ENCODE peak calls at places on chromosomes 11 and 22, in ten cellular contexts. K, V, P, F, L, G, R, C, Q and J are unnamed samples.

GRCh38 chr11:63614136-63614664 is at the start of gene PLAAT3:
- DNase-seq in F (peak), L (peak), G (peak), C (no peak), V (no peak), Q (peak), K (peak), R (peak), P (no peak), J (peak)

GRCh38 chr11:64524534-64525042 is 66.4 kb upstream of the SLC22A12 start:
- DNase-seq in V (no peak), C (no peak), L (no peak), Q (no peak), P (no peak), R (no peak), G (no peak), F (no peak), K (no peak), J (no peak)

GRCh38 chr11:73951797-73952196 is 971 bp downstream of the DNAJB13 start:
- DNase-seq in K (no peak), F (no peak), L (no peak), V (no peak), P (no peak), G (no peak), R (peak), C (no peak), Q (no peak), J (no peak)

GRCh38 chr11:114063149-114063828 is 3.8 kb downstream of the ZBTB16 start:
- DNase-seq in Q (no peak), R (no peak), L (no peak), P (no peak), F (no peak), G (no peak), V (no peak), K (no peak), C (no peak), J (no peak)

GRCh38 chr11:68118753-68119448 is 2.3 kb downstream of the CHKA start:
- DNase-seq in F (no peak), R (peak), L (peak), P (no peak), K (no peak), V (no peak), Q (peak), C (no peak), G (no peak), J (peak)

GRCh38 chr11:127620660-127621059 is 620.1 kb upstream of the KIRREL3 start:
- DNase-seq in F (no peak), Q (no peak), L (no peak), C (no peak), P (no peak), G (no peak), V (no peak), K (no peak), R (no peak), J (no peak)

GRCh38 chr22:29343313-29343805 is 27.9 kb upstream of the RASL10A start:
- DNase-seq in L (peak), R (peak), Q (peak), F (peak), G (no peak), K (no peak), C (no peak), P (no peak), V (peak), J (peak)

GRCh38 chr22:50700387-50701075 is 27.9 kb downstream of the SHANK3 start:
- DNase-seq in P (no peak), R (no peak), K (no peak), F (no peak), L (no peak), G (no peak), Q (no peak), C (no peak), V (peak), J (no peak)

GRCh38 chr11:74701351-74701750 is 29.9 kb downstream of the CHRDL2 start:
- DNase-seq in C (no peak), V (no peak), P (no peak), Q (peak), F (no peak), G (peak), K (peak), R (peak), L (no peak), J (peak)

GRCh38 chr11:4071325-4071724 is 23.3 kb upstream of the RRM1 start:
- DNase-seq in P (no peak), F (no peak), G (no peak), L (no peak), V (no peak), K (no peak), C (no peak), Q (no peak), R (no peak), J (no peak)

GRCh38 chr11:47104337-47104950 is 72.2 kb downstream of the ARFGAP2 start:
- DNase-seq in Q (peak), L (no peak), V (no peak), C (no peak), F (no peak), R (no peak), P (no peak), G (no peak), K (peak), J (peak)

GRCh38 chr11:61362542-61362875 is 335 bp downstream of the TMEM138 start:
- DNase-seq in C (no peak), L (peak), K (peak), V (peak), P (no peak), Q (no peak), G (no peak), R (peak), F (peak), J (peak)

GRCh38 chr11:5007561-5007960 is 12.9 kb downstream of the OR51L1 start:
- DNase-seq in C (no peak), F (peak), G (no peak), L (no peak), P (no peak), Q (no peak), K (peak), V (peak), R (no peak), J (no peak)

GRCh38 chr11:124662111-124662510 is 11.4 kb downstream of the SIAE start:
- DNase-seq in K (no peak), P (no peak), V (no peak), F (no peak), L (no peak), Q (no peak), R (no peak), G (no peak), C (no peak), J (no peak)

GRCh38 chr11:13294771-13295579 is 17.4 kb downstream of the BMAL1 start:
- DNase-seq in R (no peak), L (no peak), K (no peak), C (no peak), P (no peak), V (no peak), F (no peak), Q (no peak), G (no peak), J (no peak)

GRCh38 chr22:17779286-17780115 is 5.2 kb upstream of the BID start:
- DNase-seq in G (no peak), Q (no peak), L (no peak), P (no peak), K (no peak), C (no peak), V (no peak), R (no peak), F (no peak), J (no peak)

GRCh38 chr11:70547821-70548670 is 149.7 kb downstream of the CTTN start:
- DNase-seq in V (no peak), R (no peak), C (no peak), K (no peak), F (no peak), G (no peak), Q (no peak), L (no peak), P (no peak), J (no peak)

GRCh38 chr11:107565219-107565937 is at the start of gene ALKBH8:
- DNase-seq in G (no peak), K (peak), V (peak), L (peak), P (peak), Q (peak), R (peak), F (peak), C (no peak), J (peak)

GRCh38 chr22:42769574-42770447 is 49.1 kb upstream of the A4GALT start:
- DNase-seq in F (peak), V (peak), P (no peak), G (no peak), R (no peak), C (no peak), K (no peak), Q (peak), L (no peak), J (peak)

GRCh38 chr11:128653828-128654231 is 40.0 kb upstream of the FLI1 start:
- DNase-seq in G (no peak), R (peak), P (no peak), K (peak), C (no peak), F (peak), V (peak), Q (peak), L (no peak), J (peak)

GRCh38 chr11:70048279-70049024 is 29.7 kb upstream of the ANO1 start:
- DNase-seq in P (no peak), V (no peak), G (peak), F (peak), R (peak), L (peak), K (peak), C (no peak), Q (peak), J (no peak)

GRCh38 chr11:40370821-40371616 is 1088.4 kb downstream of the LRRC4C start:
- DNase-seq in C (no peak), Q (no peak), R (no peak), G (no peak), L (no peak), V (no peak), P (no peak), K (no peak), F (no peak), J (no peak)

GRCh38 chr11:94933225-94934130 is 39.9 kb downstream of the CWC15 start:
- DNase-seq in R (peak), F (peak), C (no peak), Q (no peak), K (no peak), G (no peak), V (peak), L (no peak), P (no peak), J (peak)

GRCh38 chr11:56950510-56950909 is 38.2 kb upstream of the OR5AK2 start:
- DNase-seq in P (no peak), F (peak), Q (peak), K (peak), C (no peak), R (peak), L (no peak), G (no peak), V (no peak), J (no peak)
- TF ChIP-seq CTCF in P (no peak), F (peak), Q (peak), K (no peak), C (peak), R (peak), L (no peak), G (no peak), V (no peak), J (no peak)

GRCh38 chr22:47091241-47091691 is 328.8 kb downstream of the TBC1D22A start:
- DNase-seq in F (peak), R (no peak), G (no peak), P (no peak), K (peak), V (no peak), Q (peak), L (no peak), C (no peak), J (no peak)
- H3K4me3 ChIP-seq in F (peak), R (no peak), G (no peak), P (peak), K (peak), V (peak), Q (peak), L (peak), C (peak), J (peak)

DNA sequence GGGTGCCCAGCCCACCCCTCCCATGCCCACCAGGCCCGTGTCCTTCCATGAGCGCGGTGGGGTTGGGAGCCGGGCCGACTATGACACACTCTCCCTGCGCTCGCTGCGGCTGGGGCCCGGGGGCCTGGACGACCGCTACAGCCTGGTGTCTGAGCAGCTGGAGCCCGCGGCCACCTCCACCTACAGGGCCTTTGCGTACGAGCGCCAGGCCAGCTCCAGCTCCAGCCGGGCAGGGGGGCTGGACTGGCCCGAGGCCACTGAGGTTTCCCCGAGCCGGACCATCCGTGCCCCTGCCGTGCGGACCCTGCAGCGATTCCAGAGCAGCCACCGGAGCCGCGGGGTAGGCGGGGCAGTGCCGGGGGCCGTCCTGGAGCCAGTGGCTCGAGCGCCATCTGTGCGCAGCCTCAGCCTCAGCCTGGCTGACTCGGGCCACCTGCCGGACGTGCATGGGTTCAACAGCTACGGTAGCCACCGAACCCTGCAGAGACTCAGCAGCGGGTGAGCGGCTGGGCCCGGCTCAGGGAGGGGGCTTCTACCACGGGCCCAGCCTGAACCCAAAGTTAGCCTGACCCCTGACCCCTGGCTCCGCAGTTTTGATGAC is 3.0 kb downstream of the PKP3 start:
- DNase-seq in Q (no peak), F (no peak), P (no peak), L (no peak), K (no peak), V (peak), G (no peak), R (no peak), C (no peak), J (peak)
- TF ChIP-seq CTCF in Q (no peak), F (no peak), P (peak), L (peak), K (no peak), V (peak), G (no peak), R (no peak), C (no peak), J (peak)

GRCh38 chr11:12287374-12288211 is 89.8 kb upstream of the PARVA start:
- DNase-seq in Q (peak), R (peak), L (peak), G (peak), V (peak), F (peak), K (peak), C (peak), P (no peak), J (peak)

GRCh38 chr11:12288212-12288933 is 89.0 kb upstream of the PARVA start:
- DNase-seq in P (no peak), K (peak), V (peak), G (peak), R (peak), L (peak), F (peak), Q (peak), C (no peak), J (peak)

GRCh38 chr11:12286606-12287005 is 90.8 kb upstream of the PARVA start:
- DNase-seq in R (no peak), P (no peak), K (no peak), L (no peak), F (no peak), G (no peak), V (no peak), Q (no peak), C (no peak), J (no peak)

GRCh38 chr11:12285811-12286222 is 91.6 kb upstream of the PARVA start:
- DNase-seq in F (no peak), Q (no peak), G (no peak), V (no peak), P (no peak), L (no peak), K (no peak), C (no peak), R (no peak), J (no peak)

GRCh38 chr11:12287009-12287373 is 90.4 kb upstream of the PARVA start:
- DNase-seq in C (no peak), F (peak), V (peak), P (no peak), G (peak), L (no peak), R (peak), K (no peak), Q (no peak), J (peak)
- H3K4me3 ChIP-seq in C (no peak), F (no peak), V (peak), P (no peak), G (peak), L (no peak), R (peak), K (no peak), Q (no peak), J (peak)

GRCh38 chr11:62591448-62592215 is at the start of gene TUT1:
- DNase-seq in R (peak), F (peak), G (peak), V (peak), K (peak), Q (peak), C (peak), P (peak), L (peak), J (peak)
- TF ChIP-seq CTCF in R (no peak), F (no peak), G (no peak), V (no peak), K (no peak), Q (peak), C (no peak), P (peak), L (no peak), J (no peak)

GRCh38 chr11:45843158-45843924 is 3.9 kb upstream of the CRY2 start:
- DNase-seq in K (peak), P (peak), Q (peak), F (peak), R (peak), G (peak), C (peak), V (peak), L (peak), J (peak)
- H3K4me3 ChIP-seq in K (no peak), P (peak), Q (no peak), F (no peak), R (peak), G (peak), C (no peak), V (no peak), L (no peak), J (no peak)

GRCh38 chr11:16883179-16883578 is 131.0 kb downstream of the PLEKHA7 start:
- DNase-seq in K (peak), P (no peak), Q (no peak), F (peak), V (no peak), R (peak), C (no peak), G (peak), L (peak), J (peak)
- TF ChIP-seq CTCF in K (peak), P (peak), Q (no peak), F (peak), V (no peak), R (peak), C (peak), G (peak), L (peak), J (no peak)

DNA sequence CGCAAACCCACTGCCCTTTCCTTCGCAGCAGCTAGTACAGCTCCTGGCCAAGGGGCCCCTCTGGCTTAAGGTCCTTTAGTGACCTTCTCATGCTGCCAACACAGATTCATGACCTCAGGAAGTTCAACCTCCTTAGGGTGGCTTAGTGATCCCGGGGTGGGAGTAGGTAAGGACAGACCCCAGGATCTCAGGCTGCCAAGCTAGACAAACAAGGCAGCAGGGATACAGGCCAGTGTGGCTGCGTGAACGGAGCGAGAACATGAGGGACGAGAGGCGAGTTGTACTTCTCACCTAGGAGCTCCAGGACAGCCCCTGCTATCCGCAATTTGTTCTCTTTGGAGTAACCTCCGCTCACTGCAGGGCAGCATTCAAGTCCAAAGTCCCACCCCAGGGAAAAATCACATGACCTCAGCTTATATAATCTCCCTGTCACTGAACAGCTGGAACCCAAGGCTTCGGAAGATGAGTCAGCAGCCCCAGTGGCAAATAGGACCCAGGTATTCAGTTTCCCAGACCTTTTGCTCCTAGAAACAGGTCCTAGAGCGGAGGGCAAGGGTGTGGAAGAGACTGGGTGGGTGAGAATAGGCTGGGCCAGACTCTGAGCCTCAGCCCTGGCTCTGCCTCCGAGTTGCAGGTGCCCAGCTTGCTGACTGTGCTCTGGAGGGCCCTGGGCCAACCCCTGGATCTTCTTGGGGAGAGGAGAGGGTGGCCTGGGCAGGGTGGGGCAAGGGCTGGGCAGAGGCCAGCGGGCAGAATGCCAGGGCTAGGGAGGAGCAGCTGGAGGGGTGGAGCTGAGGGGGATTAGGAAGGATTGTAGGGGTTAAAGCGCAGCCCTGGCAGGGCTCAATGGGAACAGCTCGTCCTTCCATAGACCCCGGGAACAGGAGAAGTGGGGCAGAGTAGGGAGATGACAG is 13.1 kb downstream of the USP2 start:
- DNase-seq in C (no peak), F (no peak), Q (peak), R (peak), V (peak), K (no peak), P (no peak), G (no peak), L (no peak), J (peak)
- H3K4me3 ChIP-seq in C (no peak), F (no peak), Q (no peak), R (no peak), V (no peak), K (no peak), P (peak), G (no peak), L (no peak), J (no peak)

DNA sequence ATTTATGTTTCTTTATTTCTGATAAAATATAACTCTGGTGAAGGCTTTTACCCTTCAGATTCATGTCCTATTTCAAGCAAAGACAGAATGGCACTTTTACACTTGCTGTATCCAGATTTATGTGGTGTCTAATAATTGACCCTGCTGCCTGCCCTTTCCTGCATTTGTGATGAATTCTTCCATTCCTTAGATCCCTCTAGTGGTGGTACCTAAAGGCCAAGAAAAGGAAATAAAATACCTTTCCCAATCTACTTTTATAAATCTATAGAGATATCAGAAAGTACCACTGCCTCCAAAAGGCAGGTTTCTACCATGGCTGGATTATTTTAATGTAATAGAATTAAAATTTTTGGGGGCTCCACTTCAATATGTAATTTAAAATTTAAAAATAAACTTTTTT is 34.2 kb downstream of the CCDC81 start:
- DNase-seq in K (no peak), L (no peak), G (no peak), P (no peak), V (no peak), Q (no peak), C (no peak), F (peak), R (peak), J (no peak)
- TF ChIP-seq CTCF in K (peak), L (peak), G (peak), P (no peak), V (peak), Q (peak), C (peak), F (peak), R (peak), J (peak)